ENCODE peak calls at places on chromosome 7, in seven cellular contexts. A, I, X, M, O, D and L are unnamed samples.

GRCh38 chr7:16564023-16564380 is 37.4 kb downstream of the LRRC72 start:
- DNase-seq in D (no peak), M (no peak), O (no peak), X (no peak), I (no peak), A (no peak), L (no peak)

GRCh38 chr7:2601907-2602735 is 29.7 kb upstream of the TTYH3 start:
- DNase-seq in A (no peak), I (no peak), M (peak), D (peak), O (no peak), X (peak), L (no peak)

GRCh38 chr7:76020031-76020714 is 25.8 kb upstream of the TMEM120A start:
- DNase-seq in D (peak), O (peak), M (peak), I (peak), A (peak), X (peak), L (peak)

GRCh38 chr7:7803597-7804229 is 85.3 kb upstream of the RPA3 start:
- DNase-seq in X (no peak), O (no peak), D (no peak), M (no peak), A (no peak), I (no peak), L (no peak)

GRCh38 chr7:11266101-11266500 is 292.4 kb downstream of the PHF14 start:
- DNase-seq in D (no peak), A (no peak), X (no peak), I (no peak), M (no peak), O (no peak), L (no peak)

GRCh38 chr7:143321734-143322133 is 5.8 kb downstream of the CLCN1 start:
- DNase-seq in X (no peak), D (no peak), A (no peak), I (no peak), O (no peak), M (peak), L (no peak)

GRCh38 chr7:96327429-96327828 is 5.5 kb upstream of the SLC25A13 start:
- DNase-seq in X (no peak), A (no peak), I (no peak), M (peak), O (no peak), D (no peak), L (no peak)

GRCh38 chr7:78562191-78562590 is 763.6 kb downstream of the PHTF2 start:
- DNase-seq in D (no peak), X (no peak), A (no peak), O (no peak), I (no peak), M (no peak), L (no peak)

GRCh38 chr7:131945313-131945831 is 388.9 kb upstream of the PODXL start:
- DNase-seq in A (peak), D (peak), O (peak), M (peak), X (peak), I (peak), L (no peak)

GRCh38 chr7:111006691-111007090 is 84.2 kb upstream of the LRRN3 start:
- DNase-seq in M (no peak), I (peak), A (no peak), D (no peak), X (no peak), O (no peak), L (no peak)

GRCh38 chr7:102424787-102425218 is 8.6 kb upstream of the ORAI2 start:
- DNase-seq in M (no peak), D (no peak), A (no peak), I (no peak), O (no peak), X (no peak), L (no peak)
- H3K4me3 ChIP-seq in M (no peak), D (no peak), A (no peak), I (no peak), O (no peak), X (no peak), L (no peak)

DNA sequence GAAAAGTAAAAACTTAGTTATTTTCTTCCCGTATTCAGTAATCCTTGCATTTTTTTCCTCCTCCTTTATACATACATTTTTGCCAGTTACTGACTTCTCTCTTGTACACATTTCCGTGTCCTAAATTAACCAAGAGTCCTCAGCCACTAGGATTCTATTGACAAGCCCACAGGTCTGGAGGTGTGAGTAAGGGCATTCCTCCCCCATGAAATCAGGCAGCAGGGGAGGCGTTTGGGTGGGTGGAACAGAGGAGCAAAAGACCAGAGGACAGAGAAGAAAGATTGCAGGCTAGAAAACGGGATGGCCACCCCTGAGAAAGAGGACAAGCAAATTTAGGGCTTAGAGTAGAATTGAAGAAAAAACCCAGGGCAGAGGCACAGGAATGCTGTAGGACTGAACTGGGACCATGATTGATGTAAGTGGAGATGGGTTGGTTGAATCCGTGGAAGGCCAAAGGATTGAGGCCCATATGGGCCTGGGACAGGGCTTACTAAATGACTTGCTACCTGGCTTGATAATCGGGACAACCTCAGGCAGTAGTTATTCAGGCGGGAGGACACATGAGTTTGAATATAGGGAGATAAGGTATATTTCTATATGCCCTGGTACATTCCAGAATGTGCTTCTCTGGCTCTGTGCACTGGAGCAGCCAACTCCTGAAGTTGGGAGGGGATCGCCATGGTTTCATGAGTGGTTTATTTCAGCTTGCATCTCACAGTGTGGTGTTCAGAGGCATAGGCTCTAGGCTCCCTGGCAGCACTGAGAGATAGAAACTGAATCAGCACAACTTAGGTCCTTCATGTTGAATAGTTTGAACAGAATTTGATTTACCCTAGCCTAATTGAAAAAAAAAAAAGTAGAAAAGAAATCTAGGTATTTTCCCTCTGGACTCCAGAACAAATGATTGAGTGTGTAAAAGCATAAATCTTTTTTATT is 28.0 kb downstream of the IKZF1 start:
- DNase-seq in M (no peak), O (no peak), X (no peak), D (no peak), A (no peak), I (no peak), L (no peak)
- H3K4me3 ChIP-seq in M (no peak), O (no peak), X (no peak), D (no peak), A (no peak), I (no peak), L (no peak)

GRCh38 chr7:30915751-30916150 is 4.1 kb downstream of the AQP1 start:
- DNase-seq in I (no peak), D (no peak), X (peak), M (no peak), A (no peak), O (no peak), L (no peak)

GRCh38 chr7:30916767-30917166 is 5.1 kb downstream of the AQP1 start:
- DNase-seq in X (peak), D (no peak), M (no peak), A (no peak), O (no peak), I (no peak), L (no peak)

GRCh38 chr7:30917216-30917893 is 5.7 kb downstream of the AQP1 start:
- DNase-seq in M (no peak), A (no peak), O (no peak), X (peak), I (no peak), D (no peak), L (no peak)

GRCh38 chr7:30914611-30915601 is 3.3 kb downstream of the AQP1 start:
- DNase-seq in O (no peak), A (peak), D (peak), M (peak), I (peak), X (peak), L (no peak)

DNA sequence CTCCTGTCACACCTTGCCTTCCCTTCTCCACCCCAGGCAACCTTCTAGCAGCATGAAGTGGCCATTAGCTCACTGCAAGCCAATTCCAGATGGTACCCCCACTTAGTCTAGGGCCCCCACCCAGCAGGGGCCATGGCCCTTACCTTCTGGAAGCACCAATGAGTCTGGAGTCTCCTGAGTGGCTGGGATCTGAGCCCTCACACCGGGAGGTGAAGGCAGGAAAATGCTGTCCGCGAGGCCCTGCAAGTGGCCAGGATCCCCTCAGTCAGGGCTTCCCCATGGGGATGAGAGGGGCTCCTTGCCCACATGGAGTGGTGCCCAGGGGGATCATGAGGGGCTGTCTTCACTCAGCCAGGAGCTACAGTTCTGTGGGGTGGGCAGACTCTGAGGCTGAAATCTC is 4.6 kb downstream of the AQP1 start:
- DNase-seq in D (no peak), I (no peak), O (no peak), A (no peak), X (peak), M (no peak), L (no peak)
- H3K4me3 ChIP-seq in D (no peak), I (no peak), O (peak), A (no peak), X (no peak), M (no peak), L (no peak)

GRCh38 chr7:27112361-27112760 is 9.9 kb upstream of the HOXA2 start:
- DNase-seq in I (peak), D (no peak), O (no peak), X (no peak), A (no peak), M (peak), L (no peak)
- H3K4me3 ChIP-seq in I (peak), D (no peak), O (peak), X (peak), A (no peak), M (peak), L (peak)

GRCh38 chr7:82442492-82443043 is 1.0 kb downstream of the CACNA2D1 start:
- DNase-seq in A (peak), M (no peak), I (peak), X (no peak), D (peak), O (peak), L (no peak)
- H3K4me3 ChIP-seq in A (peak), M (peak), I (peak), X (peak), D (peak), O (peak), L (peak)